ENCODE peak calls at places on chromosomes 5 and 9, in seven cellular contexts. One of them, this sample, is unnamed.

GRCh38 chr9:115369322-115369957 is 251.5 kb upstream of the TNC start:
- DNase-seq in H9: no peak
- DNase-seq in IMR-90: peak; percentile 91
- DNase-seq in neuronal stem cell: no peak
- DNase-seq in mesendoderm: no peak
- DNase-seq in mesenchymal stem cell: peak; percentile 82
- DNase-seq in H1: no peak
- DNase-seq in this sample: no peak

GRCh38 chr9:13279284-13280162 is at the start of gene MPDZ:
- DNase-seq in H9: peak; percentile 79
- DNase-seq in IMR-90: peak; percentile 66
- DNase-seq in neuronal stem cell: peak; percentile 70
- DNase-seq in mesendoderm: peak; percentile 78
- DNase-seq in mesenchymal stem cell: peak; percentile 81
- DNase-seq in H1: peak; percentile 79
- DNase-seq in this sample: peak; percentile 43

GRCh38 chr5:133144245-133144981 is 92.6 kb downstream of the HSPA4 start:
- DNase-seq in H9: no peak
- DNase-seq in IMR-90: no peak
- DNase-seq in neuronal stem cell: no peak
- DNase-seq in mesendoderm: no peak
- DNase-seq in mesenchymal stem cell: no peak
- DNase-seq in H1: no peak
- DNase-seq in this sample: no peak

GRCh38 chr9:10226996-10227395 is 385.8 kb downstream of the PTPRD start:
- DNase-seq in H9: no peak
- DNase-seq in IMR-90: no peak
- DNase-seq in neuronal stem cell: no peak
- DNase-seq in mesendoderm: no peak
- DNase-seq in mesenchymal stem cell: no peak
- DNase-seq in H1: no peak
- DNase-seq in this sample: no peak

GRCh38 chr5:2383678-2384025 is 367.8 kb downstream of the IRX2 start:
- DNase-seq in H9: no peak
- DNase-seq in IMR-90: no peak
- DNase-seq in neuronal stem cell: no peak
- DNase-seq in mesendoderm: no peak
- DNase-seq in mesenchymal stem cell: no peak
- DNase-seq in H1: no peak
- DNase-seq in this sample: no peak

GRCh38 chr9:2591967-2592366 is 29.6 kb upstream of the VLDLR start:
- DNase-seq in H9: no peak
- DNase-seq in IMR-90: no peak
- DNase-seq in neuronal stem cell: no peak
- DNase-seq in mesendoderm: no peak
- DNase-seq in mesenchymal stem cell: no peak
- DNase-seq in H1: no peak
- DNase-seq in this sample: no peak

GRCh38 chr9:79263666-79264460 is 307.9 kb upstream of the TLE4 start:
- DNase-seq in H9: no peak
- DNase-seq in IMR-90: peak; percentile 61
- DNase-seq in neuronal stem cell: no peak
- DNase-seq in mesendoderm: no peak
- DNase-seq in mesenchymal stem cell: peak; percentile 21
- DNase-seq in H1: no peak
- DNase-seq in this sample: peak; percentile 9

GRCh38 chr9:115146581-115147021 is 28.6 kb upstream of the TNC start:
- DNase-seq in H9: no peak
- DNase-seq in IMR-90: peak; percentile 96
- DNase-seq in neuronal stem cell: no peak
- DNase-seq in mesendoderm: peak; percentile 93
- DNase-seq in mesenchymal stem cell: peak; percentile 93
- DNase-seq in H1: no peak
- DNase-seq in this sample: peak; percentile 58

GRCh38 chr9:91122755-91123154 is 239.0 kb downstream of the AUH start:
- DNase-seq in H9: no peak
- DNase-seq in IMR-90: no peak
- DNase-seq in neuronal stem cell: no peak
- DNase-seq in mesendoderm: no peak
- DNase-seq in mesenchymal stem cell: no peak
- DNase-seq in H1: no peak
- DNase-seq in this sample: no peak

GRCh38 chr5:122515709-122516431 is 203.8 kb downstream of the SNCAIP start:
- DNase-seq in H9: peak; percentile 74
- DNase-seq in IMR-90: peak; percentile 81
- DNase-seq in neuronal stem cell: peak; percentile 65
- DNase-seq in mesendoderm: peak; percentile 89
- DNase-seq in mesenchymal stem cell: peak; percentile 76
- DNase-seq in H1: no peak
- DNase-seq in this sample: peak; percentile 68

GRCh38 chr5:672329-673139 is 20.6 kb downstream of the TPPP start:
- DNase-seq in H9: peak; percentile 71
- DNase-seq in IMR-90: peak; percentile 68
- DNase-seq in neuronal stem cell: peak; percentile 89
- DNase-seq in mesendoderm: peak; percentile 95
- DNase-seq in mesenchymal stem cell: peak; percentile 98
- DNase-seq in H1: no peak
- DNase-seq in this sample: peak; percentile 100

GRCh38 chr5:102277059-102277621 is 18.9 kb downstream of the SLCO4C1 start:
- DNase-seq in H9: no peak
- DNase-seq in IMR-90: no peak
- DNase-seq in neuronal stem cell: no peak
- DNase-seq in mesendoderm: no peak
- DNase-seq in mesenchymal stem cell: no peak
- DNase-seq in H1: no peak
- DNase-seq in this sample: no peak

GRCh38 chr9:121861501-121862180 is 210.2 kb downstream of the DAB2IP start:
- DNase-seq in H9: peak; percentile 74
- DNase-seq in IMR-90: no peak
- DNase-seq in neuronal stem cell: no peak
- DNase-seq in mesendoderm: peak; percentile 79
- DNase-seq in mesenchymal stem cell: peak; percentile 54
- DNase-seq in H1: peak; percentile 57
- DNase-seq in this sample: peak; percentile 69

GRCh38 chr5:44389410-44389879 is at the start of gene FGF10:
- DNase-seq in H9: peak; percentile 84
- DNase-seq in IMR-90: no peak
- DNase-seq in neuronal stem cell: peak; percentile 64
- DNase-seq in mesendoderm: peak; percentile 88
- DNase-seq in mesenchymal stem cell: peak; percentile 22
- DNase-seq in H1: no peak
- DNase-seq in this sample: no peak

GRCh38 chr5:98069876-98070512 is 703.5 kb upstream of the RGMB start:
- DNase-seq in H9: no peak
- DNase-seq in IMR-90: peak; percentile 43
- DNase-seq in neuronal stem cell: no peak
- DNase-seq in mesendoderm: no peak
- DNase-seq in mesenchymal stem cell: no peak
- DNase-seq in H1: no peak
- DNase-seq in this sample: no peak

GRCh38 chr9:132142883-132143282 is 19.0 kb upstream of the NTNG2 start:
- DNase-seq in H9: no peak
- DNase-seq in IMR-90: no peak
- DNase-seq in neuronal stem cell: no peak
- DNase-seq in mesendoderm: no peak
- DNase-seq in mesenchymal stem cell: no peak
- DNase-seq in H1: no peak
- DNase-seq in this sample: no peak

GRCh38 chr9:72041775-72042194 is 18.6 kb downstream of the C9orf57 start:
- DNase-seq in H9: no peak
- DNase-seq in IMR-90: peak; percentile 76
- DNase-seq in neuronal stem cell: no peak
- DNase-seq in mesendoderm: no peak
- DNase-seq in mesenchymal stem cell: no peak
- DNase-seq in H1: no peak
- DNase-seq in this sample: no peak

DNA sequence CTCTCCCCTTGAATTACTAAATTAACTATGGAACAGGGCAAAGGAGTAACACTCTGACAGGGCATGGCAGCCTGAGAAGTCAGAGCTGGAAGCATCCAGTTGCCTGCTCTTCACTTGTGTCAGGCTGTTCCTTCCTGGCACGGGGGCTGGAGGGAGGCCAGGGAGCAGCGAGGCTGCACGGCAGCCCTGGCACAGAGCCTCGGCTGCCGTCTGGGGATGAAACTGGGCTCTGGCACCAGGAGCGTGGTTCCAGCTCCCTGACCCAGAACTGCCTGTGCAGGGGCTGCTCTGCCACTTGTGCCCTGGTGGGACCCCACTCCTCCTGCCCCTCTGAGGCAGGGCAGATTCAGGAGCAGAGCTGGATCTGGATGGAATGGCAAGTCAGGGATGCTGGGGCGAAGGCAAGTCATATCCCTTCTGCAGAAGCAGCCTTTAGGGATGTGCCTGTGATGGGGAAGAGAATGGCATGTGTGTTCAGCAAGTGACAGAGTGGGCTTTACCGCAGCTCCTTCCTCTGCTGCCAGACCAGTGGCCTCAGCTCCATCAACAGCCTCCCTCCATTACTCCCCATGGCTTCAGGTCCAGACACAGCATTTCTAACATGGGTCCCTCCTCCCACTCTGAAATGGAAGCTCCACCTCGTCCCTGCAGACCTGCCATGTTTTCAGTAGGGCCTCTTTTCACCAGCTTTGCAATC is 42.1 kb upstream of the PDE8B start:
- DNase-seq in H9: no peak
- DNase-seq in IMR-90: peak; percentile 57
- DNase-seq in neuronal stem cell: no peak
- DNase-seq in mesendoderm: no peak
- DNase-seq in mesenchymal stem cell: no peak
- DNase-seq in H1: no peak
- DNase-seq in this sample: no peak
- H3K4me1 ChIP-seq in H9: no peaks in the 10 kb centered on the region
- H3K4me1 ChIP-seq in IMR-90: peaks cover 20% of the 10 kb centered on the region
- H3K4me1 ChIP-seq in neuronal stem cell: no peaks in the 10 kb centered on the region
- H3K4me1 ChIP-seq in mesendoderm: no peaks in the 10 kb centered on the region
- H3K4me1 ChIP-seq in mesenchymal stem cell: peaks cover 11% of the 10 kb centered on the region
- H3K4me1 ChIP-seq in H1: no peaks in the 10 kb centered on the region
- H3K4me1 ChIP-seq in this sample: peaks cover 4% of the 10 kb centered on the region

DNA sequence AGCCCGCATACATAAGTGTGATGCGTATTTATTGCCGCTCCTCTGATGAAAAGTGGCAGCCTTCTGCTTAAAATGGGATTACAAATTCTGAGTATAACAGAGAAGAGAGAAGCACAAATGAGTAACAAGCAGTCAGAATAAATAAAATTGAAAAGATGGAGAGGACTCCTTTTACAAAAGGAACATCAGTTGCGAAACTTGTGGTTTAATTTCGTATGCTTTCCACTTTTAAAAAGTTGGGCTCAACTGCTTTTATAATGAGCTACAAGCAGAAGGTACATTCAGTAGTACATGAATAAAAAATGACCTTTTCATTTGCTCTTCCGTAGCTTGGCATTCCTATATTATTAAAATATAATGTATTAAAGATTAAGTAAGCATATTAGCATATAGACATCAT is 320.0 kb downstream of the FBXL17 start:
- DNase-seq in H9: no peak
- DNase-seq in IMR-90: peak; percentile 35
- DNase-seq in neuronal stem cell: no peak
- DNase-seq in mesendoderm: no peak
- DNase-seq in mesenchymal stem cell: no peak
- DNase-seq in H1: no peak
- DNase-seq in this sample: no peak
- H2BK120ac ChIP-seq in H9: no peak overlapping the region
- H2BK120ac ChIP-seq in IMR-90: no peak overlapping the region
- H2BK120ac ChIP-seq in neuronal stem cell: no peak overlapping the region
- H2BK120ac ChIP-seq in mesendoderm: no peak overlapping the region
- H2BK120ac ChIP-seq in mesenchymal stem cell: no peak overlapping the region
- H2BK120ac ChIP-seq in H1: no peak overlapping the region
- H2BK120ac ChIP-seq in this sample: no peak overlapping the region

GRCh38 chr5:179765400-179765799 is 28.4 kb upstream of the LTC4S start:
- DNase-seq in H9: no peak
- DNase-seq in IMR-90: peak; percentile 85
- DNase-seq in neuronal stem cell: no peak
- DNase-seq in mesendoderm: peak; percentile 44
- DNase-seq in mesenchymal stem cell: peak; percentile 97
- DNase-seq in H1: no peak
- DNase-seq in this sample: no peak

GRCh38 chr5:179763215-179763945 is 30.4 kb upstream of the LTC4S start:
- DNase-seq in H9: peak; percentile 70
- DNase-seq in IMR-90: peak; percentile 91
- DNase-seq in neuronal stem cell: peak; percentile 51
- DNase-seq in mesendoderm: peak; percentile 91
- DNase-seq in mesenchymal stem cell: peak; percentile 86
- DNase-seq in H1: no peak
- DNase-seq in this sample: peak; percentile 91

GRCh38 chr5:179759961-179760541 is 27.4 kb downstream of the MAML1 start:
- DNase-seq in H9: no peak
- DNase-seq in IMR-90: no peak
- DNase-seq in neuronal stem cell: no peak
- DNase-seq in mesendoderm: no peak
- DNase-seq in mesenchymal stem cell: peak; percentile 47
- DNase-seq in H1: no peak
- DNase-seq in this sample: no peak

GRCh38 chr5:179762079-179762780 is 29.6 kb downstream of the MAML1 start:
- DNase-seq in H9: no peak
- DNase-seq in IMR-90: no peak
- DNase-seq in neuronal stem cell: no peak
- DNase-seq in mesendoderm: peak; percentile 57
- DNase-seq in mesenchymal stem cell: no peak
- DNase-seq in H1: no peak
- DNase-seq in this sample: no peak

DNA sequence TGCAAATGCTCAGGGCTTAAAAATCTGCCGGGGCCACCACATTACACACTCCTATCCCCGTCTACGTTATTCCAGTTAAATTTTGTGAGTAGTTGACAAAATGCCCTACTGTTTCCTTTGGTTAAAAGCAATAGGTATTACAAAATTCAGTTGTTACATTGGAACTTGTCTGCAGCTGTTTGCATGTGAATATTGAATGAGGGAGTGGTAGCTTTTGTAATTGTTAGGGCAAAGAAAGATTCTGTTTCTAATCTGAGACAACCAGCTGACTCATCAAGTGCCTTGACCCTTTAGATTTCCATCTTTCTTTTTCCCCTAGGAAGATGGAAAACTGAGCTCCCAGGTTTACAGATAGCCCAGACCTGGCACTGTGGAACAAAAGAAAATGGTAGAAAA is 30.2 kb downstream of the MAML1 start:
- DNase-seq in H9: no peak
- DNase-seq in IMR-90: peak; percentile 75
- DNase-seq in neuronal stem cell: no peak
- DNase-seq in mesendoderm: no peak
- DNase-seq in mesenchymal stem cell: peak; percentile 85
- DNase-seq in H1: no peak
- DNase-seq in this sample: no peak
- H3K4me1 ChIP-seq in H9: no peaks in the 10 kb centered on the region
- H3K4me1 ChIP-seq in IMR-90: peaks cover 39% of the 10 kb centered on the region
- H3K4me1 ChIP-seq in neuronal stem cell: peaks cover 2% of the 10 kb centered on the region
- H3K4me1 ChIP-seq in mesendoderm: no peaks in the 10 kb centered on the region
- H3K4me1 ChIP-seq in mesenchymal stem cell: peaks cover 50% of the 10 kb centered on the region
- H3K4me1 ChIP-seq in H1: peaks cover 7% of the 10 kb centered on the region
- H3K4me1 ChIP-seq in this sample: peaks cover 23% of the 10 kb centered on the region

DNA sequence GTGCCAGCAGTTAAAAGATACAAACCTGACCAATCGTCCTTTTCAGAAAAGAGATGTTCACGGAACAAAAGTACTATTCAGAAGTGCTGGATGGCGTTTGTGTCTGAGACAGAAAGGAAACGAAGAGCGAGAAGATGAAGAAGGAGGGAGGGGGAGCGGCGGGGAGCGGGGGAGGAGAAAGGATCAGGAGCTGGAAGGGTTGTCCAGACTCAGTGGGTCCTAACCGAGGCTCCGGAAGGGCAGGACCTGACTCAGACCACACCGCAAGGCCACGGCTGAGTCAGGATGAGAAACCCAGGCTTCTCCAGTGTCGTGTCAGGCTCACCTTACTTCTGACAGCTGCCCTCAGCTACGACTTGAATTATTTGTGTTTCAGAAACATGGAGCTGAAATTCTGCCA is 46.2 kb downstream of the PAX5 start:
- DNase-seq in H9: no peak
- DNase-seq in IMR-90: peak; percentile 21
- DNase-seq in neuronal stem cell: no peak
- DNase-seq in mesendoderm: no peak
- DNase-seq in mesenchymal stem cell: no peak
- DNase-seq in H1: no peak
- DNase-seq in this sample: no peak
- H2BK120ac ChIP-seq in H9: no peak overlapping the region
- H2BK120ac ChIP-seq in IMR-90: no peak overlapping the region
- H2BK120ac ChIP-seq in neuronal stem cell: no peak overlapping the region
- H2BK120ac ChIP-seq in mesendoderm: no peak overlapping the region
- H2BK120ac ChIP-seq in mesenchymal stem cell: no peak overlapping the region
- H2BK120ac ChIP-seq in H1: no peak overlapping the region
- H2BK120ac ChIP-seq in this sample: no peak overlapping the region